ENCODE peak calls at places on chromosomes 7 and 10, in six cellular contexts. T is non-pigmented ciliary epithelial cell; N is nephron progenitor cell; M is pulmonary artery endothelial cell; I is T-helper 2 cell; V is stimulated activated CD4-positive, alpha-beta T cell treated with anti-CD3 and anti-CD28 coated beads, Interleukin-1b, Interleukin-23, amount 100 ng/mL, for 24 hours. S is an unnamed sample.

GRCh38 chr10:100168313-100168643 is 17.6 kb downstream of the ERLIN1 start:
- DNase-seq in I (no peak), V (no peak), M (no peak), T (no peak), N (no peak), S (no peak)

GRCh38 chr10:46234026-46234425 is 52.8 kb upstream of the ANTXRL start:
- DNase-seq in V (no peak), I (no peak), M (no peak), T (no peak), N (no peak), S (no peak)

GRCh38 chr7:101066858-101067227 is 18.4 kb upstream of the TRIM56 start:
- DNase-seq in T (no peak), I (no peak), V (no peak), N (no peak), M (no peak), S (no peak)

GRCh38 chr7:159191236-159191635 is 46.6 kb upstream of the VIPR2 start:
- DNase-seq in N (no peak), I (no peak), V (no peak), M (no peak), T (no peak), S (no peak)

GRCh38 chr7:92824901-92825480 is 11.4 kb downstream of the CDK6 start:
- DNase-seq in V (no peak), T (no peak), M (no peak), I (no peak), N (no peak), S (no peak)

GRCh38 chr7:93944673-93945072 is 23.1 kb downstream of the GNG11 start:
- DNase-seq in V (no peak), N (no peak), M (peak; percentile 91), I (no peak), T (no peak), S (no peak)

GRCh38 chr7:87369216-87369615 is 23.8 kb downstream of the CROT start:
- DNase-seq in N (no peak), V (no peak), T (no peak), I (no peak), M (no peak), S (no peak)

GRCh38 chr7:43006008-43006407 is 73.8 kb downstream of the MRPL32 start:
- DNase-seq in T (no peak), V (no peak), M (no peak), N (no peak), I (no peak), S (no peak)

GRCh38 chr10:7260412-7260900 is 150.4 kb downstream of the SFMBT2 start:
- DNase-seq in I (no peak), M (no peak), T (peak; percentile 27), N (peak; percentile 17), V (no peak), S (peak; percentile 30)

GRCh38 chr7:99778880-99779279 is 5.1 kb downstream of the CYP3A4 start:
- DNase-seq in T (no peak), V (no peak), M (no peak), I (no peak), N (no peak), S (no peak)

GRCh38 chr10:71807557-71808510 is 34.5 kb upstream of the VSIR start:
- DNase-seq in N (no peak), I (no peak), M (no peak), T (no peak), V (no peak), S (peak; percentile 39)

GRCh38 chr10:17438583-17438982 is 15.8 kb downstream of the ST8SIA6 start:
- DNase-seq in V (no peak), N (no peak), M (no peak), I (no peak), T (no peak), S (no peak)

GRCh38 chr7:101121996-101122932 is 4.6 kb upstream of the SERPINE1 start:
- DNase-seq in V (no peak), M (peak; percentile 98), T (peak; percentile 96), I (no peak), N (peak; percentile 30), S (peak; percentile 98)